ENCODE peak calls at places on chromosome 9, in five cellular contexts. L is T-helper 1 cell, T is HTR-8/SVneo, K is HuH-7, X is upper lobe of right lung. S is an unnamed sample.

GRCh38 chr9:129745186-129745585 is 7.7 kb downstream of the PTGES start:
- DNase-seq in X (no peak), L (no peak), T (no peak), K (no peak), S (no peak)

GRCh38 chr9:88852794-88853193 is 138.5 kb upstream of the S1PR3 start:
- DNase-seq in X (no peak), K (no peak), T (peak; percentile 61), L (no peak), S (peak; percentile 99)

GRCh38 chr9:135187365-135187764 is 99.9 kb downstream of the OLFM1 start:
- DNase-seq in X (no peak), K (no peak), T (no peak), L (no peak), S (no peak)

GRCh38 chr9:34072868-34073590 is 24.3 kb upstream of the UBAP2 start:
- DNase-seq in L (no peak), X (no peak), K (peak; percentile 54), T (peak; percentile 41), S (peak; percentile 83)

GRCh38 chr9:137423810-137424291 is 658 bp downstream of the NOXA1 start:
- DNase-seq in L (no peak), X (peak; percentile 79), K (no peak), T (no peak), S (peak; percentile 80)

GRCh38 chr9:79195904-79196303 is 375.9 kb upstream of the TLE4 start:
- DNase-seq in L (no peak), K (no peak), T (no peak), X (no peak), S (peak; percentile 33)

GRCh38 chr9:93301911-93302525 is 118.1 kb downstream of the WNK2 start:
- DNase-seq in L (no peak), X (peak; percentile 60), K (no peak), T (no peak), S (no peak)

GRCh38 chr9:117677578-117677977 is 26.6 kb upstream of the TLR4 start:
- DNase-seq in T (no peak), K (no peak), X (no peak), L (no peak), S (no peak)

GRCh38 chr9:83431470-83432060 is 106.6 kb downstream of the FRMD3 start:
- DNase-seq in X (no peak), K (no peak), T (no peak), L (no peak), S (no peak)

GRCh38 chr9:350354-350753 is 135.7 kb downstream of the DOCK8 start:
- DNase-seq in T (no peak), X (no peak), K (no peak), L (no peak), S (no peak)

GRCh38 chr9:38047301-38048251 is 21.5 kb downstream of the SHB start:
- DNase-seq in L (no peak), T (peak; percentile 62), K (peak; percentile 47), X (peak; percentile 78), S (peak; percentile 99)

GRCh38 chr9:112705773-112706427 is 12.0 kb downstream of the INIP start:
- DNase-seq in X (no peak), T (peak; percentile 13), L (no peak), K (peak; percentile 32), S (peak; percentile 45)